ENCODE peak calls at places on chromosome 14, in nine cellular contexts. One of them, this sample, is unnamed.

GRCh38 chr14:84894254-84894653 is 635.7 kb upstream of the FLRT2 start:
- DNase-seq in posterior vena cava: no peak
- DNase-seq in naive thymus-derived CD4-positive, alpha-beta T cell: no peak
- DNase-seq in EH: no peak
- DNase-seq in amniotic epithelial cell: no peak
- DNase-seq in spleen: no peak
- DNase-seq in Panc1: no peak
- DNase-seq in IMR-90: no peak
- DNase-seq in ELR: no peak
- DNase-seq in this sample: no peak

GRCh38 chr14:104221636-104222375 is 83.4 kb downstream of the KIF26A start:
- DNase-seq in IMR-90: no peak
- DNase-seq in naive thymus-derived CD4-positive, alpha-beta T cell: no peak
- DNase-seq in posterior vena cava: peak
- DNase-seq in ELR: no peak
- DNase-seq in EH: no peak
- DNase-seq in amniotic epithelial cell: no peak
- DNase-seq in spleen: peak
- DNase-seq in Panc1: no peak
- DNase-seq in this sample: no peak

GRCh38 chr14:65277027-65277426 is 135.5 kb upstream of the FUT8 start:
- DNase-seq in Panc1: no peak
- DNase-seq in amniotic epithelial cell: no peak
- DNase-seq in spleen: no peak
- DNase-seq in ELR: peak
- DNase-seq in EH: peak
- DNase-seq in IMR-90: peak
- DNase-seq in posterior vena cava: no peak
- DNase-seq in naive thymus-derived CD4-positive, alpha-beta T cell: no peak
- DNase-seq in this sample: peak

GRCh38 chr14:106372870-106373657 is 846.7 kb downstream of the TMEM121 start:
- DNase-seq in IMR-90: no peak
- DNase-seq in spleen: peak
- DNase-seq in EH: no peak
- DNase-seq in naive thymus-derived CD4-positive, alpha-beta T cell: peak
- DNase-seq in Panc1: peak
- DNase-seq in ELR: peak
- DNase-seq in posterior vena cava: peak
- DNase-seq in amniotic epithelial cell: no peak
- DNase-seq in this sample: no peak

GRCh38 chr14:35370969-35371368 is 33.6 kb downstream of the NFKBIA start:
- DNase-seq in posterior vena cava: peak
- DNase-seq in Panc1: no peak
- DNase-seq in ELR: no peak
- DNase-seq in amniotic epithelial cell: no peak
- DNase-seq in EH: no peak
- DNase-seq in naive thymus-derived CD4-positive, alpha-beta T cell: no peak
- DNase-seq in spleen: no peak
- DNase-seq in IMR-90: no peak
- DNase-seq in this sample: no peak

GRCh38 chr14:100096656-100097055 is 31.4 kb downstream of the EVL start:
- DNase-seq in naive thymus-derived CD4-positive, alpha-beta T cell: no peak
- DNase-seq in IMR-90: peak
- DNase-seq in spleen: no peak
- DNase-seq in ELR: peak
- DNase-seq in posterior vena cava: no peak
- DNase-seq in Panc1: no peak
- DNase-seq in EH: peak
- DNase-seq in amniotic epithelial cell: peak
- DNase-seq in this sample: peak

GRCh38 chr14:28870033-28870564 is 103.5 kb downstream of the FOXG1 start:
- DNase-seq in amniotic epithelial cell: no peak
- DNase-seq in IMR-90: no peak
- DNase-seq in ELR: no peak
- DNase-seq in spleen: no peak
- DNase-seq in Panc1: no peak
- DNase-seq in posterior vena cava: no peak
- DNase-seq in EH: no peak
- DNase-seq in naive thymus-derived CD4-positive, alpha-beta T cell: no peak
- DNase-seq in this sample: no peak

GRCh38 chr14:95274283-95274682 is 45.4 kb downstream of the CLMN start:
- DNase-seq in amniotic epithelial cell: no peak
- DNase-seq in posterior vena cava: no peak
- DNase-seq in IMR-90: no peak
- DNase-seq in spleen: no peak
- DNase-seq in naive thymus-derived CD4-positive, alpha-beta T cell: no peak
- DNase-seq in EH: no peak
- DNase-seq in ELR: no peak
- DNase-seq in Panc1: no peak
- DNase-seq in this sample: no peak

GRCh38 chr14:56342419-56342901 is 224.2 kb downstream of the PELI2 start:
- DNase-seq in posterior vena cava: no peak
- DNase-seq in IMR-90: peak
- DNase-seq in EH: peak
- DNase-seq in ELR: no peak
- DNase-seq in Panc1: no peak
- DNase-seq in naive thymus-derived CD4-positive, alpha-beta T cell: no peak
- DNase-seq in spleen: no peak
- DNase-seq in amniotic epithelial cell: peak
- DNase-seq in this sample: peak

GRCh38 chr14:54488646-54489317 is at the start of gene GMFB:
- DNase-seq in amniotic epithelial cell: peak
- DNase-seq in IMR-90: peak
- DNase-seq in naive thymus-derived CD4-positive, alpha-beta T cell: peak
- DNase-seq in posterior vena cava: peak
- DNase-seq in spleen: peak
- DNase-seq in ELR: peak
- DNase-seq in Panc1: peak
- DNase-seq in EH: peak
- DNase-seq in this sample: peak

GRCh38 chr14:56120091-56120632 is 2.0 kb downstream of the PELI2 start:
- DNase-seq in posterior vena cava: no peak
- DNase-seq in EH: peak
- DNase-seq in ELR: no peak
- DNase-seq in naive thymus-derived CD4-positive, alpha-beta T cell: peak
- DNase-seq in Panc1: no peak
- DNase-seq in amniotic epithelial cell: peak
- DNase-seq in spleen: no peak
- DNase-seq in IMR-90: peak
- DNase-seq in this sample: peak

GRCh38 chr14:85625925-85626585 is 96.1 kb downstream of the FLRT2 start:
- DNase-seq in EH: peak
- DNase-seq in spleen: no peak
- DNase-seq in naive thymus-derived CD4-positive, alpha-beta T cell: no peak
- DNase-seq in posterior vena cava: no peak
- DNase-seq in IMR-90: peak
- DNase-seq in amniotic epithelial cell: peak
- DNase-seq in ELR: no peak
- DNase-seq in Panc1: no peak
- DNase-seq in this sample: no peak

GRCh38 chr14:100082723-100083122 is 17.5 kb downstream of the EVL start:
- DNase-seq in amniotic epithelial cell: no peak
- DNase-seq in spleen: no peak
- DNase-seq in naive thymus-derived CD4-positive, alpha-beta T cell: no peak
- DNase-seq in posterior vena cava: no peak
- DNase-seq in EH: no peak
- DNase-seq in IMR-90: no peak
- DNase-seq in Panc1: no peak
- DNase-seq in ELR: no peak
- DNase-seq in this sample: no peak

GRCh38 chr14:72318648-72319047 is 386.4 kb downstream of the RGS6 start:
- DNase-seq in spleen: no peak
- DNase-seq in IMR-90: no peak
- DNase-seq in Panc1: no peak
- DNase-seq in posterior vena cava: no peak
- DNase-seq in amniotic epithelial cell: no peak
- DNase-seq in naive thymus-derived CD4-positive, alpha-beta T cell: no peak
- DNase-seq in EH: no peak
- DNase-seq in ELR: peak
- DNase-seq in this sample: no peak